ENCODE peak calls at places on chromosomes 3 and 15, in five cellular contexts. One of them, this sample, is unnamed.

GRCh38 chr15:87489902-87490301 is 766.6 kb downstream of the NTRK3 start:
- DNase-seq in GM23248: no peak
- DNase-seq in NCI-H1694 treated with DMSO at 0.1 percent for 48 hours: peak; percentile 50
- DNase-seq in activated T-helper 1 cell treated with Interleukin-2 at 50 U/mL for 16 hours: no peak
- DNase-seq in nephron progenitor cell: no peak
- DNase-seq in this sample: no peak

GRCh38 chr15:58510715-58511465 is 79.1 kb downstream of the LIPC start:
- DNase-seq in GM23248: peak; percentile 65
- DNase-seq in NCI-H1694 treated with DMSO at 0.1 percent for 48 hours: no peak
- DNase-seq in activated T-helper 1 cell treated with Interleukin-2 at 50 U/mL for 16 hours: no peak
- DNase-seq in nephron progenitor cell: no peak
- DNase-seq in this sample: no peak

GRCh38 chr3:97269202-97269601 is 454.8 kb downstream of the EPHA6 start:
- DNase-seq in GM23248: no peak
- DNase-seq in NCI-H1694 treated with DMSO at 0.1 percent for 48 hours: no peak
- DNase-seq in activated T-helper 1 cell treated with Interleukin-2 at 50 U/mL for 16 hours: no peak
- DNase-seq in nephron progenitor cell: no peak
- DNase-seq in this sample: no peak

GRCh38 chr3:46661776-46662766 is 31.4 kb downstream of the ALS2CL start:
- DNase-seq in GM23248: no peak
- DNase-seq in NCI-H1694 treated with DMSO at 0.1 percent for 48 hours: no peak
- DNase-seq in activated T-helper 1 cell treated with Interleukin-2 at 50 U/mL for 16 hours: no peak
- DNase-seq in nephron progenitor cell: no peak
- DNase-seq in this sample: no peak

GRCh38 chr3:14774431-14774830 is 44.3 kb upstream of the FGD5 start:
- DNase-seq in GM23248: no peak
- DNase-seq in NCI-H1694 treated with DMSO at 0.1 percent for 48 hours: no peak
- DNase-seq in activated T-helper 1 cell treated with Interleukin-2 at 50 U/mL for 16 hours: no peak
- DNase-seq in nephron progenitor cell: no peak
- DNase-seq in this sample: no peak

GRCh38 chr15:64247906-64248541 is 85.2 kb upstream of the PPIB start:
- DNase-seq in GM23248: peak; percentile 93
- DNase-seq in NCI-H1694 treated with DMSO at 0.1 percent for 48 hours: peak; percentile 65
- DNase-seq in activated T-helper 1 cell treated with Interleukin-2 at 50 U/mL for 16 hours: no peak
- DNase-seq in nephron progenitor cell: no peak
- DNase-seq in this sample: no peak

GRCh38 chr3:77059354-77059753 is 19.5 kb downstream of the ROBO2 start:
- DNase-seq in GM23248: no peak
- DNase-seq in NCI-H1694 treated with DMSO at 0.1 percent for 48 hours: no peak
- DNase-seq in activated T-helper 1 cell treated with Interleukin-2 at 50 U/mL for 16 hours: no peak
- DNase-seq in nephron progenitor cell: no peak
- DNase-seq in this sample: no peak

GRCh38 chr3:125024817-125025216 is 31.0 kb downstream of the HEG1 start:
- DNase-seq in GM23248: no peak
- DNase-seq in NCI-H1694 treated with DMSO at 0.1 percent for 48 hours: no peak
- DNase-seq in activated T-helper 1 cell treated with Interleukin-2 at 50 U/mL for 16 hours: no peak
- DNase-seq in nephron progenitor cell: no peak
- DNase-seq in this sample: no peak

GRCh38 chr3:149310796-149311534 is 22.5 kb downstream of the TM4SF18 start:
- DNase-seq in GM23248: no peak
- DNase-seq in NCI-H1694 treated with DMSO at 0.1 percent for 48 hours: no peak
- DNase-seq in activated T-helper 1 cell treated with Interleukin-2 at 50 U/mL for 16 hours: no peak
- DNase-seq in nephron progenitor cell: no peak
- DNase-seq in this sample: no peak

GRCh38 chr15:68371160-68371559 is 60.8 kb downstream of the ITGA11 start:
- DNase-seq in GM23248: no peak
- DNase-seq in NCI-H1694 treated with DMSO at 0.1 percent for 48 hours: no peak
- DNase-seq in activated T-helper 1 cell treated with Interleukin-2 at 50 U/mL for 16 hours: no peak
- DNase-seq in nephron progenitor cell: no peak
- DNase-seq in this sample: no peak

GRCh38 chr15:48940508-48940907 is 23.2 kb downstream of the SHC4 start:
- DNase-seq in GM23248: peak; percentile 96
- DNase-seq in NCI-H1694 treated with DMSO at 0.1 percent for 48 hours: no peak
- DNase-seq in activated T-helper 1 cell treated with Interleukin-2 at 50 U/mL for 16 hours: no peak
- DNase-seq in nephron progenitor cell: no peak
- DNase-seq in this sample: no peak

GRCh38 chr3:152307829-152308474 is 39.2 kb downstream of the MBNL1 start:
- DNase-seq in GM23248: no peak
- DNase-seq in NCI-H1694 treated with DMSO at 0.1 percent for 48 hours: no peak
- DNase-seq in activated T-helper 1 cell treated with Interleukin-2 at 50 U/mL for 16 hours: no peak
- DNase-seq in nephron progenitor cell: no peak
- DNase-seq in this sample: no peak

GRCh38 chr3:143035466-143036214 is 34.3 kb downstream of the U2SURP start:
- DNase-seq in GM23248: peak; percentile 69
- DNase-seq in NCI-H1694 treated with DMSO at 0.1 percent for 48 hours: no peak
- DNase-seq in activated T-helper 1 cell treated with Interleukin-2 at 50 U/mL for 16 hours: no peak
- DNase-seq in nephron progenitor cell: no peak
- DNase-seq in this sample: no peak

GRCh38 chr3:9183811-9184463 is 65.5 kb downstream of the SRGAP3 start:
- DNase-seq in GM23248: no peak
- DNase-seq in NCI-H1694 treated with DMSO at 0.1 percent for 48 hours: no peak
- DNase-seq in activated T-helper 1 cell treated with Interleukin-2 at 50 U/mL for 16 hours: no peak
- DNase-seq in nephron progenitor cell: peak; percentile 62
- DNase-seq in this sample: no peak

GRCh38 chr15:61736792-61737191 is 323.5 kb downstream of the VPS13C start:
- DNase-seq in GM23248: no peak
- DNase-seq in NCI-H1694 treated with DMSO at 0.1 percent for 48 hours: no peak
- DNase-seq in activated T-helper 1 cell treated with Interleukin-2 at 50 U/mL for 16 hours: no peak
- DNase-seq in nephron progenitor cell: no peak
- DNase-seq in this sample: no peak

GRCh38 chr3:45596290-45596791 is 1.8 kb downstream of the LIMD1 start:
- DNase-seq in GM23248: no peak
- DNase-seq in NCI-H1694 treated with DMSO at 0.1 percent for 48 hours: no peak
- DNase-seq in activated T-helper 1 cell treated with Interleukin-2 at 50 U/mL for 16 hours: no peak
- DNase-seq in nephron progenitor cell: no peak
- DNase-seq in this sample: no peak

GRCh38 chr15:57640935-57641682 is 49.4 kb downstream of the MYZAP start:
- DNase-seq in GM23248: peak; percentile 52
- DNase-seq in NCI-H1694 treated with DMSO at 0.1 percent for 48 hours: peak; percentile 3
- DNase-seq in activated T-helper 1 cell treated with Interleukin-2 at 50 U/mL for 16 hours: no peak
- DNase-seq in nephron progenitor cell: peak; percentile 30
- DNase-seq in this sample: no peak

GRCh38 chr15:50415752-50416404 is 8.3 kb upstream of the USP8 start:
- DNase-seq in GM23248: no peak
- DNase-seq in NCI-H1694 treated with DMSO at 0.1 percent for 48 hours: no peak
- DNase-seq in activated T-helper 1 cell treated with Interleukin-2 at 50 U/mL for 16 hours: no peak
- DNase-seq in nephron progenitor cell: no peak
- DNase-seq in this sample: no peak

GRCh38 chr3:172303181-172303580 is 145.1 kb downstream of the GHSR start:
- DNase-seq in GM23248: peak; percentile 50
- DNase-seq in NCI-H1694 treated with DMSO at 0.1 percent for 48 hours: no peak
- DNase-seq in activated T-helper 1 cell treated with Interleukin-2 at 50 U/mL for 16 hours: no peak
- DNase-seq in nephron progenitor cell: no peak
- DNase-seq in this sample: no peak

GRCh38 chr3:9078561-9079240 is 115.4 kb upstream of the RAD18 start:
- DNase-seq in GM23248: peak; percentile 11
- DNase-seq in NCI-H1694 treated with DMSO at 0.1 percent for 48 hours: no peak
- DNase-seq in activated T-helper 1 cell treated with Interleukin-2 at 50 U/mL for 16 hours: no peak
- DNase-seq in nephron progenitor cell: no peak
- DNase-seq in this sample: no peak

GRCh38 chr3:136258199-136258598 is 8.1 kb downstream of the PCCB start:
- DNase-seq in GM23248: no peak
- DNase-seq in NCI-H1694 treated with DMSO at 0.1 percent for 48 hours: no peak
- DNase-seq in activated T-helper 1 cell treated with Interleukin-2 at 50 U/mL for 16 hours: no peak
- DNase-seq in nephron progenitor cell: no peak
- DNase-seq in this sample: no peak

GRCh38 chr15:63186065-63186464 is 3.3 kb upstream of the RAB8B start:
- DNase-seq in GM23248: peak; percentile 78
- DNase-seq in NCI-H1694 treated with DMSO at 0.1 percent for 48 hours: no peak
- DNase-seq in activated T-helper 1 cell treated with Interleukin-2 at 50 U/mL for 16 hours: no peak
- DNase-seq in nephron progenitor cell: no peak
- DNase-seq in this sample: no peak

GRCh38 chr3:177294221-177294620 is 96.9 kb upstream of the TBL1XR1 start:
- DNase-seq in GM23248: peak; percentile 73
- DNase-seq in NCI-H1694 treated with DMSO at 0.1 percent for 48 hours: no peak
- DNase-seq in activated T-helper 1 cell treated with Interleukin-2 at 50 U/mL for 16 hours: no peak
- DNase-seq in nephron progenitor cell: no peak
- DNase-seq in this sample: no peak